ENCODE peak calls at places on chromosome 19, in five cellular contexts. Z, C, L, W and F are unnamed samples.

GRCh38 chr19:18629166-18630088 is 7.4 kb upstream of the KLHL26 start:
- DNase-seq in C (no peak), L (no peak), Z (peak; percentile 35), W (no peak), F (no peak)

GRCh38 chr19:17235618-17236413 is 9.8 kb downstream of the OCEL1 start:
- DNase-seq in L (peak; percentile 84), Z (no peak), C (peak; percentile 63), W (peak; percentile 84), F (no peak)

GRCh38 chr19:4390862-4391693 is 9.3 kb downstream of the SH3GL1 start:
- DNase-seq in Z (no peak), W (no peak), C (no peak), L (no peak), F (no peak)

GRCh38 chr19:38409631-38410133 is 6.8 kb downstream of the FAM98C start:
- DNase-seq in C (no peak), L (no peak), Z (no peak), W (no peak), F (no peak)

GRCh38 chr19:45643927-45644771 is 5.0 kb upstream of the EML2 start:
- DNase-seq in C (no peak), Z (no peak), W (no peak), L (no peak), F (no peak)

GRCh38 chr19:10655457-10656312 is 1.5 kb downstream of the ILF3 start:
- DNase-seq in L (no peak), Z (peak; percentile 63), C (no peak), W (no peak), F (no peak)

GRCh38 chr19:391726-392374 is 17.1 kb downstream of the C2CD4C start:
- DNase-seq in L (no peak), W (no peak), C (no peak), Z (no peak), F (no peak)

GRCh38 chr19:1074512-1075283 is 7.7 kb downstream of the ARHGAP45 start:
- DNase-seq in Z (peak; percentile 85), C (peak; percentile 95), L (no peak), W (peak; percentile 83), F (no peak)

GRCh38 chr19:58520257-58520599 is 618 bp upstream of the ZBTB45 start:
- DNase-seq in L (no peak), C (no peak), W (no peak), Z (no peak), F (no peak)

GRCh38 chr19:40251991-40252390 is 25.5 kb upstream of the CCNP start:
- DNase-seq in L (no peak), Z (no peak), W (no peak), C (no peak), F (no peak)

GRCh38 chr19:7657047-7657779 is 11.6 kb upstream of the RETN start:
- DNase-seq in Z (no peak), L (no peak), C (no peak), W (no peak), F (no peak)

GRCh38 chr19:52734340-52734892 is 428 bp downstream of the ZNF611 start:
- DNase-seq in C (no peak), L (no peak), Z (peak; percentile 62), W (no peak), F (no peak)

GRCh38 chr19:5719274-5719960 is 529 bp downstream of the LONP1 start:
- DNase-seq in C (no peak), W (no peak), L (no peak), Z (peak; percentile 10), F (no peak)

GRCh38 chr19:11737964-11738745 is 591 bp downstream of the ZNF823 start:
- DNase-seq in W (peak; percentile 71), Z (peak; percentile 60), C (peak; percentile 7), L (peak; percentile 36), F (no peak)

GRCh38 chr19:8577247-8577646 is at the start of gene MYO1F:
- DNase-seq in W (no peak), L (no peak), C (no peak), Z (no peak), F (no peak)

GRCh38 chr19:56547535-56547934 is 8.8 kb downstream of the ZFP28 start:
- DNase-seq in W (no peak), C (no peak), L (peak; percentile 41), Z (no peak), F (no peak)

GRCh38 chr19:40320558-40320935 is 27.6 kb downstream of the C19orf47 start:
- DNase-seq in W (no peak), L (no peak), Z (no peak), C (no peak), F (no peak)

GRCh38 chr19:55670280-55671053 is 4.6 kb upstream of the EPN1 start:
- DNase-seq in Z (peak; percentile 66), W (peak; percentile 76), L (peak; percentile 72), C (no peak), F (no peak)